ENCODE peak calls at places on chromosome 1, in seven cellular contexts. M is CD8-positive, alpha-beta T cell; T is breast epithelium; Y is stomach; B is iPS DF 6.9; C is sigmoid colon; L is AG04450. V is an unnamed sample.

GRCh38 chr1:117919376-117919775 is 10.0 kb downstream of the GDAP2 start:
- DNase-seq in M (no peak), C (no peak), L (no peak), Y (no peak), B (no peak), T (no peak), V (no peak)

GRCh38 chr1:237197470-237198425 is 155.8 kb downstream of the RYR2 start:
- DNase-seq in Y (no peak), C (no peak), M (no peak), T (no peak), B (no peak), L (no peak), V (no peak)

GRCh38 chr1:52752427-52752826 is 26.2 kb downstream of the ZYG11B start:
- DNase-seq in M (no peak), Y (no peak), C (no peak), B (no peak), L (no peak), T (no peak), V (no peak)

GRCh38 chr1:67213164-67213563 is 46.9 kb downstream of the IL23R start:
- DNase-seq in M (no peak), T (no peak), C (no peak), B (peak), Y (no peak), L (no peak), V (no peak)

GRCh38 chr1:33497410-33497809 is 25.0 kb downstream of the ZSCAN20 start:
- DNase-seq in Y (no peak), L (no peak), C (no peak), T (no peak), B (no peak), M (no peak), V (no peak)

GRCh38 chr1:51535006-51535592 is 16.0 kb upstream of the EPS15 start:
- DNase-seq in B (no peak), T (no peak), L (peak), C (peak), M (peak), Y (peak), V (no peak)

GRCh38 chr1:227728059-227728891 is 6.8 kb downstream of the JMJD4 start:
- DNase-seq in Y (peak), C (peak), M (peak), L (no peak), B (no peak), T (peak), V (peak)

GRCh38 chr1:154730251-154730650 is 122.3 kb upstream of the ADAR start:
- DNase-seq in B (peak), T (no peak), C (no peak), Y (no peak), L (no peak), M (no peak), V (peak)

GRCh38 chr1:228782662-228783414 is 47.6 kb downstream of the RHOU start:
- DNase-seq in T (no peak), C (no peak), L (no peak), M (no peak), B (no peak), Y (peak), V (no peak)

GRCh38 chr1:158169105-158169504 is 11.6 kb upstream of the CD1D start:
- DNase-seq in M (no peak), L (no peak), B (no peak), C (no peak), Y (no peak), T (no peak), V (no peak)

GRCh38 chr1:50605186-50605875 is 182.1 kb upstream of the DMRTA2 start:
- DNase-seq in M (no peak), T (no peak), C (no peak), L (no peak), Y (no peak), B (peak), V (no peak)

GRCh38 chr1:172390620-172391491 is 29.6 kb upstream of the C1orf105 start:
- DNase-seq in T (no peak), C (peak), Y (no peak), M (no peak), B (no peak), L (no peak), V (no peak)

GRCh38 chr1:3838788-3839187 is 18.2 kb downstream of the CEP104 start:
- DNase-seq in Y (no peak), T (no peak), M (no peak), L (no peak), B (no peak), C (no peak), V (no peak)

GRCh38 chr1:61348025-61348665 is 265.8 kb downstream of the NFIA start:
- DNase-seq in T (no peak), Y (no peak), C (no peak), B (no peak), M (no peak), L (no peak), V (no peak)

GRCh38 chr1:209634005-209634737 is 18.1 kb downstream of the LAMB3 start:
- DNase-seq in M (no peak), B (no peak), Y (no peak), T (no peak), L (no peak), C (no peak), V (no peak)

GRCh38 chr1:206512521-206513180 is 5.3 kb downstream of the RASSF5 start:
- DNase-seq in L (no peak), T (no peak), B (no peak), C (no peak), M (no peak), Y (no peak), V (no peak)
- H3K27ac ChIP-seq in L (no peak), T (peak), B (no peak), C (peak), M (no peak), Y (peak), V (peak)

GRCh38 chr1:247390996-247391395 is 25.0 kb upstream of the NLRP3 start:
- DNase-seq in L (no peak), M (no peak), T (no peak), C (no peak), Y (no peak), B (no peak), V (no peak)
- H3K27ac ChIP-seq in L (peak), M (no peak), T (no peak), C (no peak), Y (no peak), B (no peak), V (no peak)

GRCh38 chr1:183143576-183144315 is 42.3 kb upstream of the LAMC2 start:
- DNase-seq in Y (no peak), C (no peak), T (no peak), M (no peak), L (no peak), B (no peak), V (no peak)

GRCh38 chr1:183149273-183149672 is 36.8 kb upstream of the LAMC2 start:
- DNase-seq in B (no peak), Y (no peak), T (no peak), M (no peak), L (no peak), C (no peak), V (no peak)

GRCh38 chr1:183148599-183148998 is 37.5 kb upstream of the LAMC2 start:
- DNase-seq in L (peak), M (no peak), Y (no peak), B (no peak), C (no peak), T (no peak), V (no peak)

GRCh38 chr1:183147735-183148134 is 38.3 kb upstream of the LAMC2 start:
- DNase-seq in Y (no peak), M (no peak), T (no peak), C (no peak), B (no peak), L (no peak), V (no peak)

DNA sequence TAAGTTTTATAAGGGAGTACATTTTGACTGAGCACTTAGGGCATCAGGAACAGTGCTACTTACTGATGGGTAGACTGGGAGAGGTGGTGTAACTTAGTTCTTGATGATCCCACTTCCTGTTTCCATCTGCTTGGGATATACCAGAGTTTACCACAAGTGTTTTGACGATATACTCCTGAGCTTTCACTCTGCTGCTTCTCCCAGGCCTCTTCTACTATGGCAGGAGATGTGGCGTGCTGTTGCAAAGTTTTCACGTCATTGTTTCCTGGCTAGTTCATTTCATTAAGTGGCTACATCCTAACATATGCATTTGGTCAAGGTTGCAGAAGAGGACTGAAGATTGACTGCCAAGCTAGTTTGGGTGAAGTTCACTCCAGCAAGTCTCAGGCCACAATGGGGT is 41.3 kb upstream of the LAMC2 start:
- DNase-seq in M (no peak), B (no peak), C (no peak), T (no peak), L (no peak), Y (no peak), V (no peak)
- H3K27ac ChIP-seq in M (no peak), B (no peak), C (no peak), T (no peak), L (no peak), Y (peak), V (no peak)

GRCh38 chr1:59244891-59245290 is 52.0 kb upstream of the FGGY start:
- DNase-seq in Y (no peak), B (no peak), M (no peak), L (no peak), C (no peak), T (no peak), V (no peak)

GRCh38 chr1:59243544-59243943 is 53.4 kb upstream of the FGGY start:
- DNase-seq in T (no peak), C (no peak), B (no peak), Y (no peak), L (no peak), M (no peak), V (no peak)

GRCh38 chr1:59242345-59242744 is 54.5 kb upstream of the FGGY start:
- DNase-seq in Y (no peak), B (no peak), T (no peak), L (no peak), M (no peak), C (no peak), V (no peak)

GRCh38 chr1:59241909-59242308 is 55.0 kb upstream of the FGGY start:
- DNase-seq in M (no peak), C (no peak), T (no peak), L (no peak), B (no peak), Y (no peak), V (no peak)

GRCh38 chr1:59243978-59244377 is 52.9 kb upstream of the FGGY start:
- DNase-seq in C (no peak), B (no peak), T (no peak), L (no peak), Y (no peak), M (no peak), V (no peak)
- H3K27ac ChIP-seq in C (no peak), B (no peak), T (no peak), L (no peak), Y (no peak), M (no peak), V (no peak)

DNA sequence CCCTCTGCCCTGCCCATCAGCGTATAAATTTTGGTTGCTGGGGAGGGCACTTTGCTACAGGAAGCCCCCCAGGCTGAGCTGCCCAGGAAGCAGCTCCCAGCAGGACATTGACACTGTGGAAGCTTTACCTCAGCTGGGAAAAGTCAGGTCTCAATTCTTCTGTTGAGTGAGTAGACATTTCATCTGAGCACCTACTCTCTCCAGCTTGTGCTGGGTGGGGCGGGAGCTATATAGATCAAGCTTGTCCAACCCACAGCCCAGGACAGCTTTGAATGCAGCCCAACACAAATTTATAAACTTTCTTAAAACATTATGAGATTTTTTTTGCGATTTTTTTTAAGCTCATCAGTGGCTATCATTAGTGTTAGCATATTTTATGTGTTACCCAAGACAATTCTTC is 9.4 kb downstream of the NIPAL3 start:
- DNase-seq in L (no peak), T (no peak), M (no peak), C (no peak), Y (no peak), B (no peak), V (no peak)
- H3K27ac ChIP-seq in L (no peak), T (no peak), M (no peak), C (no peak), Y (no peak), B (no peak), V (no peak)

DNA sequence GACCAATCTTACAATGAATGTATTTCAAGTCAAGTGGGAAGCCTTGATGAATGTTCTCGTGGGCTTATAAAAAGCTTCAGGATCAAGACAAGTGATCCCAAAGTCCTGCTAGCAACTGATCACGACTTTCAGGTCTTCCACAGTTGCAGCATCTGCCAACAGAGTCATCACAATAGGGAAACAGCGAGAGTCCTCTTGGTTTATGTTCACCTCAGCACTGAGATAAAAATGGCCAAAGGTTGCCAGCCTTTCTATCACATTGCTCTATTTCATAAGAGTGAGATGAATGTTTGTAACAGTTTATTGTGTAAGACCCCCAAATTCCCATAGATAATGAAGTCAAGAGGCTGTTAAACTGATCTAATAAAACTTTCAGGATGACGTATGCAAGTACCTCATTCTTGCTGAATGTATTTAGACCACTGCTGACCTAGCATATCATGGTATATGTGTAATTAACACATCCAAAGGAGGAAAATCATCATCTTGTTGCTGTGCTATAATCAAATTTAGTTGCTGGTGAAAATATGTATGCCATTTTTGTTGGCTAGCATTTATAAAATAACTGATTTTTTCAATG is 150.6 kb downstream of the TGFBR3 start:
- DNase-seq in T (no peak), C (no peak), Y (no peak), L (no peak), B (no peak), M (no peak), V (no peak)
- H3K27ac ChIP-seq in T (peak), C (peak), Y (peak), L (no peak), B (no peak), M (no peak), V (no peak)

GRCh38 chr1:182633031-182633430 is 28.8 kb upstream of the RGS16 start:
- DNase-seq in T (no peak), B (no peak), C (no peak), Y (no peak), L (no peak), M (no peak), V (no peak)
- H3K27ac ChIP-seq in T (no peak), B (no peak), C (no peak), Y (no peak), L (no peak), M (no peak), V (no peak)

V was measured in epithelial cell of prostate.